ENCODE peak calls at places on chromosomes 2 and 18, in five cellular contexts. One of them, this sample, is unnamed.
A peak's percentile ranks its signal among the peaks of the same experiment; 100 is the strongest.

GRCh38 chr18:13556497-13556896 is 169.9 kb downstream of the FAM210A start:
- DNase-seq in stimulated activated CD8-positive, alpha-beta memory T cell treated with anti-CD3 and anti-CD28 coated beads, Interleukin-2, amount 100 ng/mL, for 1 hour: no peak
- DNase-seq in fibroblast of villous mesenchyme: no peak
- DNase-seq in fibroblast of pulmonary artery: no peak
- DNase-seq in T-helper 1 cell: no peak
- DNase-seq in this sample: no peak

GRCh38 chr2:14143435-14143834 is 489.1 kb upstream of the LRATD1 start:
- DNase-seq in stimulated activated CD8-positive, alpha-beta memory T cell treated with anti-CD3 and anti-CD28 coated beads, Interleukin-2, amount 100 ng/mL, for 1 hour: no peak
- DNase-seq in fibroblast of villous mesenchyme: no peak
- DNase-seq in fibroblast of pulmonary artery: no peak
- DNase-seq in T-helper 1 cell: no peak
- DNase-seq in this sample: no peak

GRCh38 chr18:48589797-48590519 is 51.1 kb downstream of the CTIF start:
- DNase-seq in stimulated activated CD8-positive, alpha-beta memory T cell treated with anti-CD3 and anti-CD28 coated beads, Interleukin-2, amount 100 ng/mL, for 1 hour: no peak
- DNase-seq in fibroblast of villous mesenchyme: no peak
- DNase-seq in fibroblast of pulmonary artery: no peak
- DNase-seq in T-helper 1 cell: no peak
- DNase-seq in this sample: no peak

GRCh38 chr2:10614940-10615339 is 74.8 kb downstream of the NOL10 start:
- DNase-seq in stimulated activated CD8-positive, alpha-beta memory T cell treated with anti-CD3 and anti-CD28 coated beads, Interleukin-2, amount 100 ng/mL, for 1 hour: no peak
- DNase-seq in fibroblast of villous mesenchyme: peak; percentile 62
- DNase-seq in fibroblast of pulmonary artery: no peak
- DNase-seq in T-helper 1 cell: no peak
- DNase-seq in this sample: no peak

GRCh38 chr18:25604231-25604908 is 252.4 kb upstream of the ZNF521 start:
- DNase-seq in stimulated activated CD8-positive, alpha-beta memory T cell treated with anti-CD3 and anti-CD28 coated beads, Interleukin-2, amount 100 ng/mL, for 1 hour: no peak
- DNase-seq in fibroblast of villous mesenchyme: no peak
- DNase-seq in fibroblast of pulmonary artery: no peak
- DNase-seq in T-helper 1 cell: no peak
- DNase-seq in this sample: no peak

GRCh38 chr2:62293490-62294212 is 97.7 kb downstream of the B3GNT2 start:
- DNase-seq in stimulated activated CD8-positive, alpha-beta memory T cell treated with anti-CD3 and anti-CD28 coated beads, Interleukin-2, amount 100 ng/mL, for 1 hour: no peak
- DNase-seq in fibroblast of villous mesenchyme: peak; percentile 25
- DNase-seq in fibroblast of pulmonary artery: no peak
- DNase-seq in T-helper 1 cell: no peak
- DNase-seq in this sample: no peak

GRCh38 chr2:12287220-12287751 is 429.4 kb upstream of the TRIB2 start:
- DNase-seq in stimulated activated CD8-positive, alpha-beta memory T cell treated with anti-CD3 and anti-CD28 coated beads, Interleukin-2, amount 100 ng/mL, for 1 hour: no peak
- DNase-seq in fibroblast of villous mesenchyme: peak; percentile 40
- DNase-seq in fibroblast of pulmonary artery: peak; percentile 56
- DNase-seq in T-helper 1 cell: no peak
- DNase-seq in this sample: no peak

GRCh38 chr2:29059612-29060011 is 14.7 kb downstream of the PCARE start:
- DNase-seq in stimulated activated CD8-positive, alpha-beta memory T cell treated with anti-CD3 and anti-CD28 coated beads, Interleukin-2, amount 100 ng/mL, for 1 hour: no peak
- DNase-seq in fibroblast of villous mesenchyme: no peak
- DNase-seq in fibroblast of pulmonary artery: no peak
- DNase-seq in T-helper 1 cell: no peak
- DNase-seq in this sample: no peak

GRCh38 chr2:55157474-55157884 is 74.6 kb downstream of the CLHC1 start:
- DNase-seq in stimulated activated CD8-positive, alpha-beta memory T cell treated with anti-CD3 and anti-CD28 coated beads, Interleukin-2, amount 100 ng/mL, for 1 hour: no peak
- DNase-seq in fibroblast of villous mesenchyme: peak; percentile 64
- DNase-seq in fibroblast of pulmonary artery: no peak
- DNase-seq in T-helper 1 cell: no peak
- DNase-seq in this sample: no peak

GRCh38 chr18:79736846-79737245 is 57.2 kb downstream of the CTDP1 start:
- DNase-seq in stimulated activated CD8-positive, alpha-beta memory T cell treated with anti-CD3 and anti-CD28 coated beads, Interleukin-2, amount 100 ng/mL, for 1 hour: no peak
- DNase-seq in fibroblast of villous mesenchyme: no peak
- DNase-seq in fibroblast of pulmonary artery: no peak
- DNase-seq in T-helper 1 cell: peak; percentile 5
- DNase-seq in this sample: no peak

GRCh38 chr2:176356251-176356650 is 87.0 kb downstream of the MTX2 start:
- DNase-seq in stimulated activated CD8-positive, alpha-beta memory T cell treated with anti-CD3 and anti-CD28 coated beads, Interleukin-2, amount 100 ng/mL, for 1 hour: no peak
- DNase-seq in fibroblast of villous mesenchyme: no peak
- DNase-seq in fibroblast of pulmonary artery: no peak
- DNase-seq in T-helper 1 cell: no peak
- DNase-seq in this sample: no peak

GRCh38 chr2:10120938-10121574 is 1.5 kb upstream of the RRM2 start:
- DNase-seq in stimulated activated CD8-positive, alpha-beta memory T cell treated with anti-CD3 and anti-CD28 coated beads, Interleukin-2, amount 100 ng/mL, for 1 hour: no peak
- DNase-seq in fibroblast of villous mesenchyme: no peak
- DNase-seq in fibroblast of pulmonary artery: peak; percentile 31
- DNase-seq in T-helper 1 cell: no peak
- DNase-seq in this sample: no peak

This sample was measured in germinal center.